ENCODE peak calls at places on chromosomes 12 and 14, in nine cellular contexts. G is psoas muscle; R is stimulated activated naive B cell treated with anti-CD40 and anti-IgM and Interleukin-4, amounts not matched to agents 10 μg/mL and 1 μg/mL and 100 μg/mL, for 72 hours; H is activated CD8-positive, alpha-beta T cell treated with anti-CD3 and anti-CD28 coated beads, Interleukin-2, amount 10 ng/mL, durations not matched to agents 7 days and 5 days; I is sciatic nerve; Z is left cardiac atrium; K is SK-N-SH treated with all-trans-retinoic acid at 6 μM for 48 hours; Y is Panc1; C is RWPE2. X is an unnamed sample.

GRCh38 chr12:57239587-57240068 is 10.1 kb downstream of the SHMT2 start:
- ATAC-seq in H (peak), I (no peak), R (no peak), C (no peak), K (peak), G (no peak), Y (peak), Z (no peak), X (peak)

GRCh38 chr12:39587247-39587646 is 32.4 kb downstream of the ABCD2 start:
- ATAC-seq in R (peak), Z (peak), G (peak), C (peak), H (no peak), K (peak), I (peak), Y (no peak), X (peak)

GRCh38 chr12:85036241-85036707 is at the start of the genes LRRIQ1 and TSPAN19:
- ATAC-seq in I (peak), C (peak), R (peak), G (peak), Z (peak), Y (peak), K (peak), H (peak), X (peak)

GRCh38 chr14:21719841-21720240 is 46.2 kb upstream of the OR4E1 start:
- ATAC-seq in I (no peak), Y (no peak), Z (no peak), G (no peak), R (no peak), K (no peak), H (no peak), C (no peak), X (peak)

GRCh38 chr14:96598332-96598928 is 96.2 kb downstream of the PAPOLA start:
- ATAC-seq in R (no peak), H (no peak), G (no peak), Y (no peak), C (no peak), Z (no peak), K (peak), I (no peak), X (no peak)

GRCh38 chr14:61503167-61503801 is 181.9 kb downstream of the PRKCH start:
- ATAC-seq in C (peak), H (peak), R (peak), K (no peak), Z (peak), I (peak), Y (no peak), G (no peak), X (peak)

GRCh38 chr14:74846168-74846567 is 29.8 kb downstream of the PROX2 start:
- ATAC-seq in I (peak), R (no peak), Y (no peak), G (no peak), H (no peak), K (peak), C (no peak), Z (peak), X (no peak)

GRCh38 chr14:67928375-67928774 is 108.8 kb downstream of the RAD51B start:
- ATAC-seq in G (no peak), Y (no peak), I (no peak), R (no peak), H (no peak), K (no peak), Z (no peak), C (no peak), X (no peak)

GRCh38 chr12:6772331-6772695 is at the start of gene LAG3:
- ATAC-seq in Z (peak), K (no peak), H (peak), R (peak), C (no peak), Y (peak), G (no peak), I (peak), X (peak)

GRCh38 chr14:45906257-45906656 is 653.3 kb upstream of the MIS18BP1 start:
- ATAC-seq in R (no peak), G (no peak), C (no peak), I (no peak), Z (no peak), H (no peak), Y (no peak), K (no peak), X (no peak)

GRCh38 chr14:64234877-64235651 is 59.1 kb downstream of the ESR2 start:
- ATAC-seq in Y (peak), Z (no peak), G (no peak), C (peak), H (no peak), K (peak), R (no peak), I (peak), X (no peak)

GRCh38 chr12:41023836-41024235 is 164.3 kb upstream of the PDZRN4 start:
- ATAC-seq in I (no peak), Y (no peak), C (no peak), H (no peak), K (no peak), R (no peak), Z (no peak), G (no peak), X (no peak)

GRCh38 chr12:109698820-109699219 is 14.8 kb upstream of the FAM222A start:
- ATAC-seq in H (no peak), R (no peak), G (no peak), C (no peak), K (no peak), I (no peak), Z (no peak), Y (no peak), X (no peak)

GRCh38 chr12:49776858-49777257 is 35.5 kb downstream of the TMBIM6 start:
- ATAC-seq in C (no peak), R (peak), G (no peak), H (no peak), K (no peak), Y (no peak), Z (no peak), I (peak), X (no peak)

GRCh38 chr14:59098377-59098776 is 90.1 kb upstream of the DAAM1 start:
- ATAC-seq in C (peak), I (no peak), R (no peak), H (no peak), K (peak), Z (peak), Y (no peak), G (no peak), X (no peak)

GRCh38 chr12:123223241-123223668 is 9.7 kb downstream of the MPHOSPH9 start:
- ATAC-seq in Y (peak), R (peak), Z (no peak), K (no peak), I (no peak), C (no peak), G (no peak), H (peak), X (peak)

GRCh38 chr14:54579606-54580005 is 12.7 kb downstream of the SAMD4A start:
- ATAC-seq in R (no peak), K (peak), H (no peak), C (peak), I (peak), Y (no peak), G (peak), Z (peak), X (no peak)

GRCh38 chr14:73722581-73722980 is 8.4 kb upstream of the PNMA1 start:
- ATAC-seq in R (no peak), H (no peak), C (no peak), Z (no peak), Y (no peak), G (no peak), K (no peak), I (no peak), X (no peak)

GRCh38 chr12:48424644-48425043 is 47.7 kb upstream of the ANP32D start:
- ATAC-seq in G (no peak), I (no peak), C (no peak), R (no peak), Z (no peak), H (no peak), Y (no peak), K (no peak), X (peak)

GRCh38 chr12:63018273-63018672 is 83.3 kb upstream of the PPM1H start:
- ATAC-seq in Z (no peak), Y (no peak), G (no peak), K (no peak), R (no peak), C (no peak), I (no peak), H (no peak), X (no peak)

GRCh38 chr12:110688446-110689001 is 391 bp downstream of the HVCN1 start:
- ATAC-seq in C (peak), G (no peak), K (peak), Z (peak), R (peak), Y (peak), I (peak), H (no peak), X (peak)

GRCh38 chr14:100083706-100084105 is 18.5 kb downstream of the EVL start:
- ATAC-seq in Y (no peak), C (peak), K (no peak), G (no peak), R (no peak), H (no peak), Z (no peak), I (no peak), X (no peak)

GRCh38 chr14:25049559-25050493 is at the start of gene STXBP6:
- ATAC-seq in Z (peak), I (peak), H (peak), Y (peak), K (peak), R (peak), C (peak), G (peak), X (no peak)

X was measured in activated T-helper 17 cell treated with anti-CD3 and anti-CD28 coated beads, Interleukin-2, amount 50 U/mL, for 72 hours.